ENCODE peak calls at places on chromosomes 16 and 17, in seven cellular contexts. One of them, this sample, is unnamed.

GRCh38 chr16:10202650-10203049 is 20.4 kb upstream of the GRIN2A start:
- DNase-seq in dorsolateral prefrontal cortex: no peak
- DNase-seq in sigmoid colon: no peak
- DNase-seq in colonic mucosa: no peak
- DNase-seq in left ventricle myocardium inferior: no peak
- DNase-seq in CD8-positive, alpha-beta T cell: no peak
- DNase-seq in body of pancreas: no peak
- DNase-seq in this sample: no peak

GRCh38 chr17:49610883-49611584 is 35.4 kb downstream of the NXPH3 start:
- DNase-seq in dorsolateral prefrontal cortex: no peak
- DNase-seq in sigmoid colon: no peak
- DNase-seq in colonic mucosa: no peak
- DNase-seq in left ventricle myocardium inferior: no peak
- DNase-seq in CD8-positive, alpha-beta T cell: no peak
- DNase-seq in body of pancreas: peak
- DNase-seq in this sample: no peak

GRCh38 chr17:43360376-43360738 is 38.4 kb upstream of the ARL4D start:
- DNase-seq in dorsolateral prefrontal cortex: no peak
- DNase-seq in sigmoid colon: peak
- DNase-seq in colonic mucosa: peak
- DNase-seq in left ventricle myocardium inferior: no peak
- DNase-seq in CD8-positive, alpha-beta T cell: peak
- DNase-seq in body of pancreas: peak
- DNase-seq in this sample: peak

GRCh38 chr16:23395732-23396131 is 57.3 kb downstream of the COG7 start:
- DNase-seq in dorsolateral prefrontal cortex: no peak
- DNase-seq in sigmoid colon: no peak
- DNase-seq in colonic mucosa: no peak
- DNase-seq in left ventricle myocardium inferior: no peak
- DNase-seq in CD8-positive, alpha-beta T cell: no peak
- DNase-seq in body of pancreas: no peak
- DNase-seq in this sample: no peak

GRCh38 chr17:36722121-36722902 is 120.9 kb downstream of the MRM1 start:
- DNase-seq in dorsolateral prefrontal cortex: peak
- DNase-seq in sigmoid colon: peak
- DNase-seq in colonic mucosa: peak
- DNase-seq in left ventricle myocardium inferior: peak
- DNase-seq in CD8-positive, alpha-beta T cell: peak
- DNase-seq in body of pancreas: peak
- DNase-seq in this sample: no peak

GRCh38 chr16:11561856-11562255 is 24.9 kb downstream of the LITAF start:
- DNase-seq in dorsolateral prefrontal cortex: no peak
- DNase-seq in sigmoid colon: no peak
- DNase-seq in colonic mucosa: no peak
- DNase-seq in left ventricle myocardium inferior: no peak
- DNase-seq in CD8-positive, alpha-beta T cell: no peak
- DNase-seq in body of pancreas: no peak
- DNase-seq in this sample: no peak

GRCh38 chr16:49112754-49113153 is 168.9 kb downstream of the CBLN1 start:
- DNase-seq in dorsolateral prefrontal cortex: no peak
- DNase-seq in sigmoid colon: peak
- DNase-seq in colonic mucosa: no peak
- DNase-seq in left ventricle myocardium inferior: peak
- DNase-seq in CD8-positive, alpha-beta T cell: no peak
- DNase-seq in body of pancreas: no peak
- DNase-seq in this sample: no peak

GRCh38 chr17:77905266-77905665 is 53.2 kb upstream of the TNRC6C start:
- DNase-seq in dorsolateral prefrontal cortex: no peak
- DNase-seq in sigmoid colon: peak
- DNase-seq in colonic mucosa: no peak
- DNase-seq in left ventricle myocardium inferior: no peak
- DNase-seq in CD8-positive, alpha-beta T cell: no peak
- DNase-seq in body of pancreas: no peak
- DNase-seq in this sample: no peak

GRCh38 chr16:12131755-12132154 is 155.2 kb downstream of the SNX29 start:
- DNase-seq in dorsolateral prefrontal cortex: no peak
- DNase-seq in sigmoid colon: no peak
- DNase-seq in colonic mucosa: no peak
- DNase-seq in left ventricle myocardium inferior: no peak
- DNase-seq in CD8-positive, alpha-beta T cell: no peak
- DNase-seq in body of pancreas: no peak
- DNase-seq in this sample: no peak

GRCh38 chr17:17739388-17740066 is 58.3 kb downstream of the RAI1 start:
- DNase-seq in dorsolateral prefrontal cortex: peak
- DNase-seq in sigmoid colon: peak
- DNase-seq in colonic mucosa: peak
- DNase-seq in left ventricle myocardium inferior: no peak
- DNase-seq in CD8-positive, alpha-beta T cell: no peak
- DNase-seq in body of pancreas: no peak
- DNase-seq in this sample: no peak

GRCh38 chr17:60387666-60388065 is 4.3 kb downstream of the USP32 start:
- DNase-seq in dorsolateral prefrontal cortex: no peak
- DNase-seq in sigmoid colon: no peak
- DNase-seq in colonic mucosa: no peak
- DNase-seq in left ventricle myocardium inferior: no peak
- DNase-seq in CD8-positive, alpha-beta T cell: no peak
- DNase-seq in body of pancreas: no peak
- DNase-seq in this sample: no peak

GRCh38 chr17:52106638-52107261 is 51.8 kb downstream of the CA10 start:
- DNase-seq in dorsolateral prefrontal cortex: no peak
- DNase-seq in sigmoid colon: no peak
- DNase-seq in colonic mucosa: peak
- DNase-seq in left ventricle myocardium inferior: no peak
- DNase-seq in CD8-positive, alpha-beta T cell: peak
- DNase-seq in body of pancreas: peak
- DNase-seq in this sample: no peak

GRCh38 chr17:76071497-76072148 is 694 bp downstream of the SRP68 start:
- DNase-seq in dorsolateral prefrontal cortex: no peak
- DNase-seq in sigmoid colon: no peak
- DNase-seq in colonic mucosa: peak
- DNase-seq in left ventricle myocardium inferior: no peak
- DNase-seq in CD8-positive, alpha-beta T cell: no peak
- DNase-seq in body of pancreas: no peak
- DNase-seq in this sample: no peak

GRCh38 chr16:82639666-82640336 is 13.0 kb downstream of the CDH13 start:
- DNase-seq in dorsolateral prefrontal cortex: peak
- DNase-seq in sigmoid colon: peak
- DNase-seq in colonic mucosa: peak
- DNase-seq in left ventricle myocardium inferior: peak
- DNase-seq in CD8-positive, alpha-beta T cell: no peak
- DNase-seq in body of pancreas: peak
- DNase-seq in this sample: no peak

GRCh38 chr17:71084219-71084618 is 914.9 kb downstream of the KCNJ2 start:
- DNase-seq in dorsolateral prefrontal cortex: no peak
- DNase-seq in sigmoid colon: no peak
- DNase-seq in colonic mucosa: peak
- DNase-seq in left ventricle myocardium inferior: no peak
- DNase-seq in CD8-positive, alpha-beta T cell: no peak
- DNase-seq in body of pancreas: peak
- DNase-seq in this sample: no peak

GRCh38 chr17:81805707-81806460 is 1.9 kb downstream of the GCGR start:
- DNase-seq in dorsolateral prefrontal cortex: no peak
- DNase-seq in sigmoid colon: no peak
- DNase-seq in colonic mucosa: no peak
- DNase-seq in left ventricle myocardium inferior: no peak
- DNase-seq in CD8-positive, alpha-beta T cell: no peak
- DNase-seq in body of pancreas: no peak
- DNase-seq in this sample: no peak

GRCh38 chr16:10428433-10429168 is 42.7 kb downstream of the ATF7IP2 start:
- DNase-seq in dorsolateral prefrontal cortex: no peak
- DNase-seq in sigmoid colon: no peak
- DNase-seq in colonic mucosa: no peak
- DNase-seq in left ventricle myocardium inferior: no peak
- DNase-seq in CD8-positive, alpha-beta T cell: no peak
- DNase-seq in body of pancreas: no peak
- DNase-seq in this sample: no peak

GRCh38 chr16:56895813-56896212 is 30.8 kb downstream of the SLC12A3 start:
- DNase-seq in dorsolateral prefrontal cortex: no peak
- DNase-seq in sigmoid colon: no peak
- DNase-seq in colonic mucosa: no peak
- DNase-seq in left ventricle myocardium inferior: no peak
- DNase-seq in CD8-positive, alpha-beta T cell: no peak
- DNase-seq in body of pancreas: no peak
- DNase-seq in this sample: no peak

GRCh38 chr16:51473091-51473490 is 322.0 kb upstream of the SALL1 start:
- DNase-seq in dorsolateral prefrontal cortex: no peak
- DNase-seq in sigmoid colon: no peak
- DNase-seq in colonic mucosa: no peak
- DNase-seq in left ventricle myocardium inferior: no peak
- DNase-seq in CD8-positive, alpha-beta T cell: no peak
- DNase-seq in body of pancreas: no peak
- DNase-seq in this sample: no peak

GRCh38 chr16:24102120-24102740 is 153.9 kb upstream of the CACNG3 start:
- DNase-seq in dorsolateral prefrontal cortex: no peak
- DNase-seq in sigmoid colon: no peak
- DNase-seq in colonic mucosa: no peak
- DNase-seq in left ventricle myocardium inferior: no peak
- DNase-seq in CD8-positive, alpha-beta T cell: no peak
- DNase-seq in body of pancreas: no peak
- DNase-seq in this sample: no peak

GRCh38 chr16:23081675-23082119 is 67.6 kb downstream of the USP31 start:
- DNase-seq in dorsolateral prefrontal cortex: peak
- DNase-seq in sigmoid colon: no peak
- DNase-seq in colonic mucosa: no peak
- DNase-seq in left ventricle myocardium inferior: no peak
- DNase-seq in CD8-positive, alpha-beta T cell: no peak
- DNase-seq in body of pancreas: no peak
- DNase-seq in this sample: no peak

GRCh38 chr16:86288716-86289294 is 221.5 kb upstream of the FOXF1 start:
- DNase-seq in dorsolateral prefrontal cortex: no peak
- DNase-seq in sigmoid colon: no peak
- DNase-seq in colonic mucosa: no peak
- DNase-seq in left ventricle myocardium inferior: no peak
- DNase-seq in CD8-positive, alpha-beta T cell: no peak
- DNase-seq in body of pancreas: no peak
- DNase-seq in this sample: no peak

GRCh38 chr17:15230866-15231265 is 34.3 kb downstream of the PMP22 start:
- DNase-seq in dorsolateral prefrontal cortex: no peak
- DNase-seq in sigmoid colon: no peak
- DNase-seq in colonic mucosa: no peak
- DNase-seq in left ventricle myocardium inferior: no peak
- DNase-seq in CD8-positive, alpha-beta T cell: no peak
- DNase-seq in body of pancreas: no peak
- DNase-seq in this sample: no peak

GRCh38 chr17:29587591-29587990 is 1.9 kb downstream of the GIT1 start:
- DNase-seq in dorsolateral prefrontal cortex: no peak
- DNase-seq in sigmoid colon: no peak
- DNase-seq in colonic mucosa: no peak
- DNase-seq in left ventricle myocardium inferior: no peak
- DNase-seq in CD8-positive, alpha-beta T cell: no peak
- DNase-seq in body of pancreas: no peak
- DNase-seq in this sample: no peak

GRCh38 chr16:4415538-4416199 is 727 bp downstream of the CORO7 start:
- DNase-seq in dorsolateral prefrontal cortex: peak
- DNase-seq in sigmoid colon: no peak
- DNase-seq in colonic mucosa: peak
- DNase-seq in left ventricle myocardium inferior: peak
- DNase-seq in CD8-positive, alpha-beta T cell: peak
- DNase-seq in body of pancreas: no peak
- DNase-seq in this sample: peak

GRCh38 chr16:1308977-1309885 is at the start of gene UBE2I:
- DNase-seq in dorsolateral prefrontal cortex: peak
- DNase-seq in sigmoid colon: peak
- DNase-seq in colonic mucosa: peak
- DNase-seq in left ventricle myocardium inferior: peak
- DNase-seq in CD8-positive, alpha-beta T cell: peak
- DNase-seq in body of pancreas: peak
- DNase-seq in this sample: peak

GRCh38 chr16:27273670-27274522 is 5.3 kb upstream of the NSMCE1 start:
- DNase-seq in dorsolateral prefrontal cortex: no peak
- DNase-seq in sigmoid colon: no peak
- DNase-seq in colonic mucosa: peak
- DNase-seq in left ventricle myocardium inferior: no peak
- DNase-seq in CD8-positive, alpha-beta T cell: no peak
- DNase-seq in body of pancreas: no peak
- DNase-seq in this sample: no peak

GRCh38 chr16:2485811-2486507 is 11.0 kb downstream of the TBC1D24 start:
- DNase-seq in dorsolateral prefrontal cortex: no peak
- DNase-seq in sigmoid colon: no peak
- DNase-seq in colonic mucosa: no peak
- DNase-seq in left ventricle myocardium inferior: no peak
- DNase-seq in CD8-positive, alpha-beta T cell: no peak
- DNase-seq in body of pancreas: no peak
- DNase-seq in this sample: no peak
- H3K27ac ChIP-seq in dorsolateral prefrontal cortex: peak
- H3K27ac ChIP-seq in sigmoid colon: no peak
- H3K27ac ChIP-seq in colonic mucosa: no peak
- H3K27ac ChIP-seq in left ventricle myocardium inferior: peak
- H3K27ac ChIP-seq in CD8-positive, alpha-beta T cell: no peak
- H3K27ac ChIP-seq in body of pancreas: no peak
- H3K27ac ChIP-seq in this sample: no peak

GRCh38 chr16:69130461-69130860 is 1.9 kb downstream of the CHTF8 start:
- DNase-seq in dorsolateral prefrontal cortex: no peak
- DNase-seq in sigmoid colon: no peak
- DNase-seq in colonic mucosa: no peak
- DNase-seq in left ventricle myocardium inferior: no peak
- DNase-seq in CD8-positive, alpha-beta T cell: no peak
- DNase-seq in body of pancreas: no peak
- DNase-seq in this sample: no peak
- H3K4me3 ChIP-seq in dorsolateral prefrontal cortex: no peak
- H3K4me3 ChIP-seq in sigmoid colon: no peak
- H3K4me3 ChIP-seq in colonic mucosa: no peak
- H3K4me3 ChIP-seq in left ventricle myocardium inferior: no peak
- H3K4me3 ChIP-seq in CD8-positive, alpha-beta T cell: no peak
- H3K4me3 ChIP-seq in body of pancreas: no peak
- H3K4me3 ChIP-seq in this sample: no peak

DNA sequence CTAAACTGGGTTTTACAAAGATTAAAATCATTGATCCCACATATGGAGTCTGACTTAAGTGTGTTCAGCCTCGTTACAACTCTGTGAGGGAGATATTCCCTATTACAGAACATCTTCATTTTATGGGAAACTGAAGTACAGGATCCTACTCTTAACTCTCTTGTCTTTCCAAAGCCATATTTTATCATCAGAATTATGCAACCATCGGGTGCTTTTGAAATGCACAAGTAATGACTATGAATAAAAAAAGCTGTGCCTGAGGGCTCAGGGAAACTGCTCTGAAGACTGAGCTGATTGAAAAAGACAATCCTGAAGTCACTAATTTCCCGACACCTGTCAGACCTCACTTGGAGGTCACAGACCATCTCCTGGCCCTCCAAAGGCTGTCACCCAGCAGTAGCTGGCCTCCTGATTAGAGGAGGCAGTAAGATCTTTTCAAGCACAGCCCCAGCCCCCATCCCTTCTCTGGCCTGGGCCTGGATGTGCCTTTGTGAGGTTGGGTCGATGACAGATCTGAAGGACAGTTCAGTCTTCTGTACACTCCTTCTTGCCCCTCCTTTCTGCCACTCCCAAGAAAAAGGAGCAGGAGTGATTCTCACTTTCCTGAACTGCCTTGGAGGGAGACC is 5.6 kb downstream of the AKAP1 start:
- DNase-seq in dorsolateral prefrontal cortex: no peak
- DNase-seq in sigmoid colon: no peak
- DNase-seq in colonic mucosa: no peak
- DNase-seq in left ventricle myocardium inferior: no peak
- DNase-seq in CD8-positive, alpha-beta T cell: no peak
- DNase-seq in body of pancreas: no peak
- DNase-seq in this sample: no peak
- H3K27ac ChIP-seq in dorsolateral prefrontal cortex: peak
- H3K27ac ChIP-seq in sigmoid colon: peak
- H3K27ac ChIP-seq in colonic mucosa: peak
- H3K27ac ChIP-seq in left ventricle myocardium inferior: peak
- H3K27ac ChIP-seq in CD8-positive, alpha-beta T cell: no peak
- H3K27ac ChIP-seq in body of pancreas: no peak
- H3K27ac ChIP-seq in this sample: peak

GRCh38 chr16:53207810-53208752 is 153.3 kb downstream of the CHD9 start:
- DNase-seq in dorsolateral prefrontal cortex: no peak
- DNase-seq in sigmoid colon: no peak
- DNase-seq in colonic mucosa: peak
- DNase-seq in left ventricle myocardium inferior: no peak
- DNase-seq in CD8-positive, alpha-beta T cell: no peak
- DNase-seq in body of pancreas: peak
- DNase-seq in this sample: peak
- H3K4me3 ChIP-seq in dorsolateral prefrontal cortex: peak
- H3K4me3 ChIP-seq in sigmoid colon: peak
- H3K4me3 ChIP-seq in colonic mucosa: peak
- H3K4me3 ChIP-seq in left ventricle myocardium inferior: peak
- H3K4me3 ChIP-seq in CD8-positive, alpha-beta T cell: peak
- H3K4me3 ChIP-seq in body of pancreas: no peak
- H3K4me3 ChIP-seq in this sample: peak